ENCODE peak calls at places on chromosomes 1 and 21, in four cellular contexts. A is suprapubic skin, J is GM13977, W is AG10803. R is an unnamed sample.

GRCh38 chr1:155859881-155860841 is 794 bp downstream of the SYT11 start:
- DNase-seq in A (no peak), J (peak), W (peak), R (peak)

GRCh38 chr21:46119565-46120271 is 21.8 kb downstream of the COL6A2 start:
- DNase-seq in A (peak), J (no peak), W (no peak), R (peak)

GRCh38 chr1:36203554-36204346 is 20.5 kb upstream of the THRAP3 start:
- DNase-seq in A (no peak), J (no peak), W (peak), R (no peak)

GRCh38 chr1:161738627-161739287 is 10.8 kb upstream of the DUSP12 start:
- DNase-seq in A (no peak), J (peak), W (peak), R (peak)

GRCh38 chr1:234600418-234601216 is 9.4 kb downstream of the IRF2BP2 start:
- DNase-seq in A (no peak), J (peak), W (no peak), R (no peak)

GRCh38 chr1:221712198-221712684 is 29.6 kb downstream of the DUSP10 start:
- DNase-seq in A (no peak), J (peak), W (peak), R (peak)

GRCh38 chr1:208841396-208841795 is 597.2 kb upstream of the PLXNA2 start:
- DNase-seq in A (no peak), J (no peak), W (no peak), R (no peak)

GRCh38 chr21:46083271-46084040 is 14.5 kb upstream of the COL6A2 start:
- DNase-seq in A (no peak), J (no peak), W (peak), R (no peak)

GRCh38 chr1:168637350-168637991 is 61.1 kb downstream of the XCL1 start:
- DNase-seq in A (no peak), J (peak), W (no peak), R (no peak)

GRCh38 chr1:19844726-19845125 is 29.6 kb upstream of the RNF186 start:
- DNase-seq in A (no peak), J (no peak), W (no peak), R (no peak)

GRCh38 chr1:119676571-119677206 is 28.6 kb upstream of the ZNF697 start:
- DNase-seq in A (peak), J (no peak), W (no peak), R (no peak)

GRCh38 chr1:2555634-2556276 is 416 bp upstream of the TNFRSF14 start:
- DNase-seq in A (peak), J (peak), W (peak), R (peak)

GRCh38 chr1:243564814-243565213 is 285.2 kb downstream of the AKT3 start:
- DNase-seq in A (no peak), J (no peak), W (no peak), R (no peak)

GRCh38 chr1:186927884-186928283 is 99.1 kb downstream of the PLA2G4A start:
- DNase-seq in A (no peak), J (no peak), W (no peak), R (no peak)

GRCh38 chr21:46667735-46668380 is 32.4 kb downstream of the PRMT2 start:
- DNase-seq in A (no peak), J (peak), W (peak), R (no peak)

GRCh38 chr1:39877231-39877778 is 6.0 kb downstream of the TRIT1 start:
- DNase-seq in A (no peak), J (no peak), W (no peak), R (no peak)

GRCh38 chr1:50610563-50610962 is 187.3 kb upstream of the DMRTA2 start:
- DNase-seq in A (no peak), J (peak), W (no peak), R (no peak)

GRCh38 chr1:222283147-222283768 is 264.6 kb downstream of the HHIPL2 start:
- DNase-seq in A (no peak), J (no peak), W (peak), R (no peak)

GRCh38 chr1:215282557-215282956 is 200.0 kb downstream of the KCNK2 start:
- DNase-seq in A (no peak), J (no peak), W (no peak), R (no peak)

GRCh38 chr1:51916587-51917405 is 38.3 kb upstream of the NRDC start:
- DNase-seq in A (no peak), J (no peak), W (peak), R (no peak)

GRCh38 chr1:28510350-28511223 is 4.7 kb downstream of the RCC1 start:
- DNase-seq in A (no peak), J (no peak), W (peak), R (no peak)

GRCh38 chr21:44828362-44829056 is 10.6 kb upstream of the SUMO3 start:
- DNase-seq in A (no peak), J (no peak), W (no peak), R (no peak)

GRCh38 chr1:167683641-167684502 is 37.9 kb upstream of the MPZL1 start:
- DNase-seq in A (no peak), J (no peak), W (peak), R (no peak)

GRCh38 chr1:174872615-174873058 is 127.1 kb upstream of the CACYBP start:
- DNase-seq in A (no peak), J (no peak), W (peak), R (no peak)

GRCh38 chr1:230068952-230069684 is 2.1 kb downstream of the GALNT2 start:
- DNase-seq in A (no peak), J (peak), W (no peak), R (no peak)

GRCh38 chr1:193827516-193827915 is 641.1 kb upstream of the B3GALT2 start:
- DNase-seq in A (no peak), J (no peak), W (no peak), R (no peak)

GRCh38 chr1:15885701-15886612 is 38.5 kb downstream of the SPEN start:
- DNase-seq in A (peak), J (no peak), W (peak), R (peak)

GRCh38 chr1:230869499-230869898 is 1.2 kb upstream of the C1orf198 start:
- DNase-seq in A (no peak), J (no peak), W (peak), R (no peak)

GRCh38 chr1:225653463-225654276 is 747 bp upstream of the ENAH start:
- DNase-seq in A (peak), J (no peak), W (peak), R (no peak)

GRCh38 chr1:24969616-24970398 is 39.7 kb upstream of the RUNX3 start:
- DNase-seq in A (no peak), J (no peak), W (no peak), R (no peak)

GRCh38 chr1:24968941-24969585 is 39.0 kb upstream of the RUNX3 start:
- DNase-seq in A (no peak), J (no peak), W (no peak), R (no peak)

GRCh38 chr1:24971539-24971938 is 41.5 kb upstream of the RUNX3 start:
- DNase-seq in A (no peak), J (no peak), W (no peak), R (no peak)

GRCh38 chr1:24970926-24971530 is 41.0 kb upstream of the RUNX3 start:
- DNase-seq in A (no peak), J (no peak), W (no peak), R (no peak)

GRCh38 chr1:24970399-24970753 is 40.3 kb upstream of the RUNX3 start:
- DNase-seq in A (no peak), J (no peak), W (peak), R (no peak)
- TF ChIP-seq CTCF in A (no peak), J (no peak), W (peak), R (no peak)

GRCh38 chr1:112700290-112701226 is 6.4 kb downstream of the RHOC start:
- DNase-seq in A (peak), J (peak), W (peak), R (peak)
- TF ChIP-seq CTCF in A (no peak), J (no peak), W (no peak), R (no peak)

GRCh38 chr1:91501527-91501859 is 842 bp downstream of the CDC7 start:
- DNase-seq in A (no peak), J (peak), W (peak), R (no peak)
- TF ChIP-seq CTCF in A (no peak), J (peak), W (peak), R (no peak)

GRCh38 chr21:34635307-34635706 is 20.4 kb upstream of the RCAN1 start:
- DNase-seq in A (peak), J (no peak), W (no peak), R (no peak)
- TF ChIP-seq CTCF in A (no peak), J (peak), W (peak), R (no peak)

DNA sequence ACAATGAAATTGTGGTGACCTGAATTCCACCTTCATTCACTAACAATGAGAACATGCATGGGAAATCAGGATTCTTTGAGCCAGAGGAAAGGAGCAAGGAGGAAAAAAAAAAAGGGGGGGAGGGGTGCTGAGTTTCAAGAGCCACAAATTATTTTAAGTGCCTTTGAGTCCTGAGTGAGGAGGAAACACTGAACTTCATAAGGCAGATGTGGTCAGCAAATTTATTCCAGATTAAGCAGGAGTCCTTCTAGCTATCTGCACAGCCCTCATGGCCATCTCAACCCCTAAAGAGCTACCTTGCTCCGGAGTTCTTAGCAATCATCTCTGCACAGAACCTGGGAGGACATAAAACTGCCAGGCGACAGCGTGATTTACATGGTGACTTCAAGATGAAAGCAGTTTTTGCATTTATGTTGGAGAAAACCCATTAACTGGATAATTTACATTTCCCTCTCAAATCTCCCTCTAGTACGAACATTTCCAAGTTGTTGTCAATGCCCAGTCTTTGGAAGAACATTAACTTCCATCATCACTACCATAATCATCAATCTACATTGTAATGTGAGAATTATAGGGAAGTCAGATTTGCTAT is 21.6 kb downstream of the ASTN1 start:
- DNase-seq in A (no peak), J (no peak), W (no peak), R (no peak)
- TF ChIP-seq CTCF in A (no peak), J (no peak), W (no peak), R (no peak)

GRCh38 chr1:158400901-158401300 is 1.6 kb upstream of the OR10T2 start:
- DNase-seq in A (no peak), J (no peak), W (no peak), R (no peak)
- TF ChIP-seq CTCF in A (no peak), J (no peak), W (no peak), R (no peak)

GRCh38 chr1:227433663-227434062 is 115.4 kb upstream of the CDC42BPA start:
- DNase-seq in A (no peak), J (no peak), W (no peak), R (no peak)

GRCh38 chr1:227432981-227433380 is 114.7 kb upstream of the CDC42BPA start:
- DNase-seq in A (no peak), J (no peak), W (no peak), R (no peak)

GRCh38 chr1:227440167-227440566 is 121.9 kb upstream of the CDC42BPA start:
- DNase-seq in A (no peak), J (no peak), W (no peak), R (no peak)

GRCh38 chr1:227434808-227435207 is 116.5 kb upstream of the CDC42BPA start:
- DNase-seq in A (no peak), J (no peak), W (no peak), R (no peak)

GRCh38 chr1:227437495-227438008 is 119.3 kb upstream of the CDC42BPA start:
- DNase-seq in A (no peak), J (peak), W (peak), R (no peak)
- TF ChIP-seq CTCF in A (no peak), J (no peak), W (peak), R (peak)

GRCh38 chr21:36584980-36585940 is 105.3 kb upstream of the CLDN14 start:
- DNase-seq in A (no peak), J (peak), W (no peak), R (peak)
- TF ChIP-seq CTCF in A (no peak), J (no peak), W (no peak), R (peak)

DNA sequence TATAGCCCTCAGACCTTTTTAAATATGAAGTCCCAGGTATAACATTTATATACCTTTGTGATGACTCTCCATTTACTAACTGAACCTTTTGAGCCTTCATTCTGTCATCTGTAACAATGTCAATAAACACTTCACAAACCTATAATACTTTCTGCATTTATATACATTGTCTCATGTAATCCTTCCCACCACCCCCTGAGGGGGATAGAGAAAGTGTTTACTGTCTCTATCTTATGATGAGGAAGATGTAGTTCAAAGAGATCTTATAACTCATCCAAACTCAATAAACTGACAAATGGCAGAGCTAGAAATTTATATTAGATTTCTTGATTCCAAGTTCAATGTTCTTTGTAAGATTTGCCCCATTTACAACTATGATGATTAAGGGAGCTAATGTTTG is 48.3 kb upstream of the CR2 start:
- DNase-seq in A (no peak), J (no peak), W (no peak), R (no peak)
- TF ChIP-seq CTCF in A (no peak), J (peak), W (no peak), R (no peak)

R was measured in CD4-positive, alpha-beta T cell.